ENCODE peak calls at places on chromosomes 5 and 9, in eight cellular contexts. J, U, D, C, X, S, E and M are unnamed samples.

GRCh38 chr5:16453609-16454008 is 12.0 kb downstream of the ZNF622 start:
- DNase-seq in J (no peak), U (no peak), D (no peak), C (peak), X (no peak), S (no peak), E (no peak), M (no peak)

GRCh38 chr9:135030711-135031245 is 56.7 kb upstream of the OLFM1 start:
- DNase-seq in J (no peak), U (no peak), D (no peak), C (no peak), X (no peak), S (no peak), E (no peak), M (no peak)

GRCh38 chr9:89878687-89879086 is 273.9 kb downstream of the GADD45G start:
- DNase-seq in J (peak), U (peak), D (no peak), C (peak), X (peak), S (no peak), E (peak), M (peak)

GRCh38 chr5:172678902-172679301 is 37.8 kb downstream of the NEURL1B start:
- DNase-seq in J (peak), U (peak), D (no peak), C (peak), X (peak), S (peak), E (peak), M (no peak)

GRCh38 chr5:959581-960531 is 48.7 kb upstream of the NKD2 start:
- DNase-seq in J (no peak), U (no peak), D (no peak), C (peak), X (no peak), S (no peak), E (no peak), M (peak)

GRCh38 chr5:77952811-77953210 is 176.7 kb upstream of the TBCA start:
- DNase-seq in J (no peak), U (no peak), D (no peak), C (no peak), X (no peak), S (no peak), E (no peak), M (no peak)

GRCh38 chr9:107890921-107891465 is 401.4 kb upstream of the KLF4 start:
- DNase-seq in J (no peak), U (no peak), D (no peak), C (no peak), X (no peak), S (no peak), E (no peak), M (no peak)

GRCh38 chr5:54663876-54664275 is 146.3 kb downstream of the SNX18 start:
- DNase-seq in J (no peak), U (no peak), D (no peak), C (no peak), X (peak), S (no peak), E (peak), M (no peak)

GRCh38 chr5:37208883-37209808 is 40.0 kb downstream of the CPLANE1 start:
- DNase-seq in J (no peak), U (no peak), D (no peak), C (no peak), X (no peak), S (no peak), E (no peak), M (no peak)

GRCh38 chr9:81754245-81754644 is 64.9 kb upstream of the TLE1 start:
- DNase-seq in J (no peak), U (no peak), D (no peak), C (no peak), X (no peak), S (no peak), E (no peak), M (no peak)

GRCh38 chr5:125481506-125482455 is 735.3 kb upstream of the ZNF608 start:
- DNase-seq in J (no peak), U (no peak), D (no peak), C (peak), X (no peak), S (no peak), E (no peak), M (no peak)

GRCh38 chr5:74903165-74903787 is 37.1 kb upstream of the FAM169A start:
- DNase-seq in J (peak), U (peak), D (peak), C (peak), X (no peak), S (peak), E (peak), M (no peak)

GRCh38 chr5:67010684-67011409 is 185.8 kb downstream of the CD180 start:
- DNase-seq in J (no peak), U (no peak), D (no peak), C (no peak), X (peak), S (no peak), E (peak), M (no peak)

GRCh38 chr9:84166828-84167400 is 173.6 kb downstream of the SLC28A3 start:
- DNase-seq in J (no peak), U (no peak), D (no peak), C (no peak), X (no peak), S (no peak), E (no peak), M (no peak)

GRCh38 chr9:130866474-130866965 is 30.1 kb downstream of the QRFP start:
- DNase-seq in J (peak), U (peak), D (peak), C (peak), X (peak), S (peak), E (peak), M (no peak)

GRCh38 chr5:65802820-65803219 is 80.8 kb downstream of the NLN start:
- DNase-seq in J (no peak), U (no peak), D (no peak), C (no peak), X (no peak), S (no peak), E (no peak), M (no peak)

GRCh38 chr9:33239922-33240321 is at the start of gene SPINK4:
- DNase-seq in J (no peak), U (peak), D (no peak), C (peak), X (no peak), S (peak), E (no peak), M (peak)

GRCh38 chr5:150567031-150567680 is 59.2 kb downstream of the NDST1 start:
- DNase-seq in J (no peak), U (no peak), D (no peak), C (no peak), X (peak), S (no peak), E (no peak), M (no peak)

GRCh38 chr5:80408475-80408875 is 611 bp downstream of the ZFYVE16 start:
- DNase-seq in J (peak), U (peak), D (peak), C (peak), X (peak), S (peak), E (peak), M (peak)

GRCh38 chr5:60841361-60841760 is 2.7 kb downstream of the ELOVL7 start:
- DNase-seq in J (no peak), U (no peak), D (no peak), C (no peak), X (no peak), S (no peak), E (no peak), M (no peak)

GRCh38 chr5:136279314-136279713 is 86.0 kb downstream of the TRPC7 start:
- DNase-seq in J (no peak), U (no peak), D (no peak), C (no peak), X (no peak), S (no peak), E (no peak), M (no peak)

GRCh38 chr5:19001527-19001926 is 986.5 kb downstream of the CDH18 start:
- DNase-seq in J (no peak), U (no peak), D (no peak), C (no peak), X (no peak), S (no peak), E (no peak), M (no peak)

GRCh38 chr5:81852277-81853004 is 101.5 kb upstream of the SSBP2 start:
- DNase-seq in J (peak), U (no peak), D (no peak), C (peak), X (peak), S (peak), E (peak), M (no peak)

GRCh38 chr5:171272996-171273970 is 35.8 kb upstream of the TLX3 start:
- DNase-seq in J (no peak), U (no peak), D (peak), C (peak), X (no peak), S (peak), E (no peak), M (no peak)

GRCh38 chr9:107624216-107624948 is 134.8 kb upstream of the KLF4 start:
- DNase-seq in J (no peak), U (no peak), D (no peak), C (no peak), X (peak), S (no peak), E (no peak), M (peak)

GRCh38 chr5:160774646-160775313 is 77.2 kb downstream of the ATP10B start:
- DNase-seq in J (no peak), U (no peak), D (no peak), C (no peak), X (no peak), S (no peak), E (no peak), M (no peak)

GRCh38 chr9:98157372-98157771 is 35.1 kb downstream of the CORO2A start:
- DNase-seq in J (no peak), U (no peak), D (no peak), C (no peak), X (peak), S (no peak), E (no peak), M (no peak)

GRCh38 chr9:119934497-119934896 is 565.3 kb upstream of the BRINP1 start:
- DNase-seq in J (no peak), U (no peak), D (no peak), C (no peak), X (no peak), S (no peak), E (no peak), M (no peak)

GRCh38 chr9:14158911-14159310 is 155.0 kb downstream of the NFIB start:
- DNase-seq in J (no peak), U (no peak), D (no peak), C (no peak), X (no peak), S (no peak), E (no peak), M (no peak)

GRCh38 chr9:119771336-119771735 is 402.1 kb upstream of the BRINP1 start:
- DNase-seq in J (no peak), U (no peak), D (no peak), C (no peak), X (no peak), S (no peak), E (no peak), M (no peak)

GRCh38 chr5:58071566-58071965 is 388.3 kb downstream of the PLK2 start:
- DNase-seq in J (no peak), U (no peak), D (no peak), C (no peak), X (no peak), S (peak), E (no peak), M (no peak)

GRCh38 chr5:179261301-179262125 is 83.7 kb downstream of the ADAMTS2 start:
- DNase-seq in J (peak), U (peak), D (peak), C (peak), X (peak), S (peak), E (no peak), M (peak)

GRCh38 chr5:89374144-89374784 is 491.3 kb upstream of the MEF2C start:
- DNase-seq in J (no peak), U (no peak), D (no peak), C (no peak), X (no peak), S (no peak), E (peak), M (no peak)

GRCh38 chr5:71865202-71865601 is 146.1 kb downstream of the CARTPT start:
- DNase-seq in J (no peak), U (no peak), D (no peak), C (no peak), X (no peak), S (no peak), E (no peak), M (no peak)

GRCh38 chr5:127997131-127997775 is 86.3 kb upstream of the SLC12A2 start:
- DNase-seq in J (no peak), U (no peak), D (no peak), C (no peak), X (no peak), S (no peak), E (no peak), M (no peak)

GRCh38 chr5:61619777-61620518 is 287.9 kb downstream of the ZSWIM6 start:
- DNase-seq in J (no peak), U (no peak), D (no peak), C (no peak), X (no peak), S (no peak), E (no peak), M (no peak)

GRCh38 chr9:78261403-78262001 is 25.6 kb downstream of the CEP78 start:
- DNase-seq in J (no peak), U (no peak), D (no peak), C (peak), X (no peak), S (peak), E (no peak), M (no peak)

GRCh38 chr9:15328946-15329345 is 21.9 kb upstream of the TTC39B start:
- DNase-seq in J (no peak), U (no peak), D (no peak), C (no peak), X (no peak), S (no peak), E (no peak), M (no peak)
- TF ChIP-seq EP300 in J (no peak), U (no peak), D (no peak), C (no peak), X (no peak), S (no peak), E (no peak), M (no peak)

GRCh38 chr9:123637596-123637939 is 281.6 kb downstream of the CRB2 start:
- DNase-seq in J (no peak), U (no peak), D (no peak), C (no peak), X (no peak), S (no peak), E (no peak), M (no peak)
- H3K4me3 ChIP-seq in J (peak), U (peak), D (no peak), C (no peak), X (no peak), S (no peak), E (peak), M (peak)

GRCh38 chr5:173764321-173765029 is 123.7 kb upstream of the CPEB4 start:
- DNase-seq in J (peak), U (peak), D (no peak), C (no peak), X (peak), S (peak), E (peak), M (peak)
- TF ChIP-seq POLR2AphosphoS5 in J (no peak), U (no peak), D (no peak), C (peak), X (peak), S (peak), E (peak), M (no peak)

DNA sequence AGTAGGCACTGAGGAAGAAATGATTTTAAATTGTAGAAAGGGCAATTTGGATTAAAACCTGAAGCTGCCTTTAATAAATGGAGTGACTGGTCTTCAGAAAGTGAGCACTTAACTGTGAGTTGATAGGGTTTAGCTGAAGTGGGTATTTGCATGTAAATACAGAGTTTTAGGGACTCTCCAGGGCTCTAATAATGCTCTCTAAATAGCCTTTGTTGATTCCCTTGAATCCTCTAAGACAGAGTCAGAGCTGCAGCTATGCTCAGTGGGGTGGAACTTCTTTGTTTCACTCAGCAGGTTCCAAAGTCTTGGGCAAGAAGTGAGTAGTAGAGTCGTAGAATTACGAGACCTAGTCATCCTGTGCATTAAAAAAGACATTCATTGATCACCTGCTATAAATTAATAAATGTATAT is 21.4 kb downstream of the GLRA1 start:
- DNase-seq in J (no peak), U (no peak), D (peak), C (no peak), X (no peak), S (no peak), E (no peak), M (no peak)
- TF ChIP-seq EP300 in J (no peak), U (no peak), D (no peak), C (no peak), X (no peak), S (no peak), E (no peak), M (no peak)

GRCh38 chr9:116506685-116507084 is 180.4 kb upstream of the TRIM32 start:
- DNase-seq in J (no peak), U (no peak), D (no peak), C (no peak), X (no peak), S (no peak), E (no peak), M (no peak)
- H3K4me3 ChIP-seq in J (no peak), U (no peak), D (no peak), C (no peak), X (no peak), S (no peak), E (no peak), M (no peak)